ENCODE peak calls at places on chromosome 4, in eight cellular contexts. C, L, A, O, J, Z, X and H are unnamed samples.

GRCh38 chr4:126081336-126081735 is 766.6 kb downstream of the FAT4 start:
- DNase-seq in Z (peak; percentile 9), A (no peak), O (no peak), X (no peak), L (no peak), C (no peak), J (no peak), H (no peak)

GRCh38 chr4:99536848-99537247 is 26.0 kb downstream of the C4orf17 start:
- DNase-seq in J (no peak), A (no peak), X (no peak), O (no peak), L (no peak), Z (no peak), C (no peak), H (peak; percentile 26)

GRCh38 chr4:76764251-76764650 is 133.7 kb downstream of the SOWAHB start:
- DNase-seq in C (no peak), Z (no peak), J (no peak), A (no peak), O (no peak), X (no peak), L (no peak), H (no peak)

GRCh38 chr4:188031751-188032150 is 36.2 kb downstream of the ZFP42 start:
- DNase-seq in C (no peak), X (no peak), J (no peak), O (no peak), L (no peak), A (no peak), Z (no peak), H (no peak)

GRCh38 chr4:83723609-83724008 is 187.7 kb downstream of the GPAT3 start:
- DNase-seq in O (no peak), J (no peak), Z (no peak), C (no peak), L (no peak), A (no peak), X (no peak), H (no peak)

GRCh38 chr4:39044947-39045734 is 12.9 kb upstream of the TMEM156 start:
- DNase-seq in C (no peak), X (peak; percentile 28), J (no peak), Z (no peak), L (no peak), A (peak; percentile 55), O (peak; percentile 29), H (no peak)

GRCh38 chr4:186105721-186106335 is 1.3 kb downstream of the FAM149A start:
- DNase-seq in C (no peak), X (peak; percentile 28), L (no peak), O (no peak), J (no peak), Z (no peak), A (no peak), H (no peak)

GRCh38 chr4:7893539-7893938 is 46.1 kb downstream of the AFAP1 start:
- DNase-seq in O (no peak), L (no peak), J (no peak), A (no peak), Z (no peak), C (no peak), X (no peak), H (no peak)

GRCh38 chr4:88159137-88159725 is 792 bp upstream of the ABCG2 start:
- DNase-seq in C (no peak), A (no peak), Z (no peak), X (peak; percentile 21), O (no peak), L (no peak), J (no peak), H (no peak)

GRCh38 chr4:185205697-185206342 is 2.0 kb upstream of the CFAP97 start:
- DNase-seq in Z (no peak), X (no peak), O (no peak), L (no peak), J (no peak), C (no peak), A (no peak), H (no peak)

GRCh38 chr4:86026720-86027119 is 333.1 kb downstream of the MAPK10 start:
- DNase-seq in J (no peak), Z (no peak), A (no peak), X (no peak), C (no peak), O (no peak), L (no peak), H (no peak)

GRCh38 chr4:74546020-74546419 is 101.1 kb downstream of the AREG start:
- DNase-seq in O (no peak), A (no peak), L (no peak), X (no peak), Z (no peak), J (no peak), C (no peak), H (no peak)

GRCh38 chr4:10546-10870 is 42.6 kb upstream of the ZNF595 start:
- DNase-seq in J (no peak), A (no peak), X (no peak), C (no peak), Z (no peak), O (no peak), L (no peak), H (no peak)

GRCh38 chr4:29711226-29711625 is 1008.9 kb upstream of the PCDH7 start:
- DNase-seq in X (no peak), Z (no peak), A (no peak), C (no peak), J (no peak), O (no peak), L (no peak), H (no peak)

GRCh38 chr4:6746721-6747689 is 31.0 kb downstream of the BLOC1S4 start:
- DNase-seq in O (peak; percentile 43), L (no peak), Z (no peak), A (no peak), C (no peak), J (peak; percentile 93), X (peak; percentile 60), H (peak; percentile 91)

GRCh38 chr4:125735107-125735506 is 420.4 kb downstream of the FAT4 start:
- DNase-seq in L (no peak), Z (peak; percentile 69), A (peak; percentile 53), O (no peak), C (no peak), X (peak; percentile 72), J (no peak), H (no peak)

GRCh38 chr4:33780952-33781655 is 2463.2 kb downstream of the ARAP2 start:
- DNase-seq in X (no peak), A (no peak), C (no peak), O (no peak), J (no peak), Z (peak; percentile 31), L (no peak), H (no peak)

GRCh38 chr4:164753873-164754488 is at the start of gene SMIM31:
- DNase-seq in O (no peak), Z (no peak), X (no peak), J (no peak), L (no peak), A (no peak), C (no peak), H (no peak)

GRCh38 chr4:159698336-159698735 is 595.5 kb downstream of the RAPGEF2 start:
- DNase-seq in J (no peak), C (no peak), X (no peak), O (no peak), A (no peak), L (no peak), Z (no peak), H (no peak)

GRCh38 chr4:165874072-165874798 is 1.2 kb downstream of the TLL1 start:
- DNase-seq in C (no peak), L (no peak), X (no peak), O (peak; percentile 12), J (peak; percentile 58), Z (no peak), A (no peak), H (peak; percentile 68)

GRCh38 chr4:185204238-185204910 is 574 bp upstream of the CFAP97 start:
- DNase-seq in Z (no peak), O (no peak), C (no peak), L (no peak), A (no peak), J (peak; percentile 22), X (no peak), H (peak; percentile 39)

GRCh38 chr4:147787204-147787603 is 55.3 kb downstream of the ARHGAP10 start:
- DNase-seq in L (no peak), C (no peak), X (peak; percentile 39), O (no peak), J (no peak), A (no peak), Z (no peak), H (no peak)

GRCh38 chr4:75718529-75718928 is 5.8 kb upstream of the USO1 start:
- DNase-seq in J (no peak), X (no peak), A (no peak), L (no peak), Z (no peak), C (no peak), O (no peak), H (no peak)

GRCh38 chr4:88573286-88573994 is 18.8 kb upstream of the HERC3 start:
- DNase-seq in A (no peak), O (no peak), X (no peak), L (no peak), Z (peak; percentile 28), J (no peak), C (no peak), H (no peak)

GRCh38 chr4:153651041-153651960 is 32.8 kb upstream of the TLR2 start:
- DNase-seq in C (no peak), Z (no peak), J (no peak), L (peak; percentile 15), A (no peak), X (no peak), O (peak; percentile 49), H (peak; percentile 17)

GRCh38 chr4:5874811-5875465 is 17.9 kb downstream of the CRMP1 start:
- DNase-seq in Z (peak; percentile 48), C (peak; percentile 43), X (peak; percentile 69), L (no peak), J (no peak), O (no peak), A (no peak), H (peak; percentile 64)

GRCh38 chr4:137510866-137511265 is 21.4 kb downstream of the PCDH18 start:
- DNase-seq in Z (peak; percentile 82), L (no peak), C (no peak), A (no peak), X (peak; percentile 45), J (no peak), O (no peak), H (no peak)

GRCh38 chr4:76459291-76459723 is 24.3 kb downstream of the SHROOM3 start:
- DNase-seq in C (no peak), X (no peak), A (peak; percentile 50), J (no peak), Z (no peak), L (no peak), O (no peak), H (no peak)

GRCh38 chr4:140271553-140271952 is 101.9 kb upstream of the SCOC start:
- DNase-seq in L (no peak), O (no peak), Z (no peak), J (no peak), X (no peak), C (no peak), A (no peak), H (no peak)

GRCh38 chr4:86453044-86453501 is 93.2 kb upstream of the MAPK10 start:
- DNase-seq in X (peak; percentile 25), L (no peak), J (no peak), Z (no peak), O (peak; percentile 44), C (no peak), A (no peak), H (no peak)

GRCh38 chr4:184406915-184407314 is 67.4 kb downstream of the IRF2 start:
- DNase-seq in C (no peak), O (no peak), L (no peak), X (no peak), J (no peak), Z (no peak), A (no peak), H (no peak)

GRCh38 chr4:145523117-145523516 is 41.5 kb downstream of the SMAD1 start:
- DNase-seq in C (no peak), X (no peak), O (no peak), A (no peak), L (no peak), J (no peak), Z (no peak), H (no peak)

GRCh38 chr4:139286186-139286698 is 6.2 kb upstream of the MGARP start:
- DNase-seq in A (no peak), Z (no peak), C (no peak), J (no peak), L (no peak), X (no peak), O (no peak), H (no peak)

GRCh38 chr4:25552580-25553271 is 102.9 kb upstream of the SLC34A2 start:
- DNase-seq in O (no peak), J (no peak), X (peak; percentile 57), C (no peak), Z (no peak), L (no peak), A (no peak), H (no peak)